ENCODE peak calls at places on chromosomes 16 and 17, in eight cellular contexts. N, M, S, E, O, J, Y and D are unnamed samples.

GRCh38 chr16:58047557-58048348 is 22.2 kb downstream of the MMP15 start:
- DNase-seq in E (no peak), J (no peak), N (peak), Y (no peak), M (no peak), S (no peak), O (no peak), D (no peak)

GRCh38 chr17:66654341-66654740 is 180.6 kb upstream of the CACNG5 start:
- DNase-seq in Y (peak), O (peak), E (no peak), S (no peak), M (peak), N (no peak), J (peak), D (no peak)

GRCh38 chr17:61593404-61593803 is 2.4 kb upstream of the NACA2 start:
- DNase-seq in O (no peak), S (no peak), J (no peak), E (no peak), M (no peak), N (no peak), Y (no peak), D (no peak)

GRCh38 chr17:9204026-9204425 is 182.7 kb downstream of the NTN1 start:
- DNase-seq in Y (no peak), O (no peak), N (no peak), E (no peak), S (no peak), J (no peak), M (no peak), D (no peak)

GRCh38 chr17:42843358-42843934 is 934 bp upstream of the AOC2 start:
- DNase-seq in Y (peak), J (peak), N (no peak), M (peak), S (no peak), O (peak), E (no peak), D (peak)

GRCh38 chr17:8121531-8122390 is 2.1 kb downstream of the HES7 start:
- DNase-seq in J (peak), Y (no peak), E (peak), M (peak), O (peak), S (peak), N (no peak), D (peak)

GRCh38 chr17:57115916-57116315 is 30.9 kb downstream of the AKAP1 start:
- DNase-seq in S (no peak), Y (no peak), N (no peak), J (no peak), M (no peak), O (no peak), E (no peak), D (no peak)

GRCh38 chr16:5228369-5228768 is 130.8 kb upstream of the EEF2KMT start:
- DNase-seq in N (no peak), Y (no peak), J (no peak), M (no peak), O (no peak), S (peak), E (no peak), D (no peak)

GRCh38 chr17:67879662-67880061 is 54.4 kb downstream of the BPTF start:
- DNase-seq in N (no peak), M (no peak), O (peak), S (no peak), J (no peak), Y (no peak), E (no peak), D (no peak)

GRCh38 chr17:40090234-40091111 is 9.9 kb downstream of the NR1D1 start:
- DNase-seq in O (no peak), S (peak), Y (no peak), N (no peak), J (no peak), E (no peak), M (no peak), D (no peak)

GRCh38 chr16:64172191-64172590 is 949.7 kb downstream of the CDH11 start:
- DNase-seq in S (no peak), Y (no peak), N (no peak), M (no peak), O (no peak), E (no peak), J (no peak), D (no peak)

GRCh38 chr16:84467709-84468108 is 36.8 kb downstream of the MEAK7 start:
- DNase-seq in E (no peak), M (no peak), O (no peak), Y (no peak), J (no peak), S (no peak), N (no peak), D (no peak)

GRCh38 chr17:80909635-80910034 is 82.0 kb upstream of the CHMP6 start:
- DNase-seq in O (no peak), M (no peak), S (no peak), J (no peak), E (no peak), N (no peak), Y (no peak), D (no peak)

GRCh38 chr16:79792952-79793351 is 192.4 kb upstream of the MAF start:
- DNase-seq in E (no peak), M (no peak), J (no peak), O (no peak), S (no peak), Y (no peak), N (no peak), D (peak)

GRCh38 chr17:38447502-38448095 is 19.3 kb downstream of the ARHGAP23 start:
- DNase-seq in O (no peak), J (no peak), Y (no peak), M (no peak), S (no peak), N (no peak), E (no peak), D (no peak)

GRCh38 chr17:59366773-59367656 is 35.6 kb downstream of the YPEL2 start:
- DNase-seq in Y (no peak), J (no peak), M (peak), O (no peak), S (peak), N (no peak), E (no peak), D (peak)

GRCh38 chr16:54657058-54657708 is 273.5 kb upstream of the IRX5 start:
- DNase-seq in S (no peak), J (no peak), O (peak), M (no peak), E (no peak), N (no peak), Y (no peak), D (peak)

GRCh38 chr17:869067-869466 is 86.9 kb downstream of the MRM3 start:
- DNase-seq in Y (no peak), J (peak), N (peak), E (peak), S (peak), M (peak), O (no peak), D (no peak)

GRCh38 chr17:58621174-58621573 is 70.7 kb downstream of the TEX14 start:
- DNase-seq in Y (no peak), E (no peak), S (no peak), J (no peak), N (no peak), O (no peak), M (no peak), D (no peak)

GRCh38 chr17:17672453-17673368 is 8.5 kb upstream of the RAI1 start:
- DNase-seq in Y (no peak), M (no peak), N (no peak), S (no peak), O (no peak), J (no peak), E (no peak), D (peak)

GRCh38 chr17:79696159-79696982 is 34.4 kb upstream of the ENPP7 start:
- DNase-seq in J (no peak), N (no peak), S (no peak), E (no peak), O (no peak), Y (no peak), M (no peak), D (no peak)

GRCh38 chr17:77404812-77405581 is 264.2 kb downstream of the SEC14L1 start:
- DNase-seq in N (no peak), O (no peak), Y (no peak), M (peak), E (no peak), S (no peak), J (no peak), D (no peak)

GRCh38 chr17:77473615-77474226 is 333.0 kb downstream of the SEC14L1 start:
- DNase-seq in Y (no peak), M (no peak), J (no peak), E (no peak), N (no peak), S (no peak), O (peak), D (no peak)

GRCh38 chr17:71467719-71468118 is 653.1 kb upstream of the SOX9 start:
- DNase-seq in J (no peak), Y (no peak), O (no peak), M (no peak), N (no peak), S (no peak), E (no peak), D (no peak)

GRCh38 chr17:49146620-49147306 is 14.2 kb downstream of the B4GALNT2 start:
- DNase-seq in E (no peak), Y (peak), M (peak), J (no peak), S (no peak), O (peak), N (no peak), D (peak)

GRCh38 chr16:89860747-89861304 is 12.6 kb upstream of the TCF25 start:
- DNase-seq in E (peak), S (no peak), M (peak), N (peak), J (peak), O (peak), Y (no peak), D (peak)

GRCh38 chr16:85829266-85829665 is 29.8 kb downstream of the COX4I1 start:
- DNase-seq in N (no peak), E (no peak), O (no peak), Y (no peak), J (no peak), S (no peak), M (no peak), D (no peak)

GRCh38 chr16:88686439-88687253 is at the start of gene SNAI3:
- DNase-seq in J (peak), S (no peak), Y (no peak), N (peak), E (peak), M (peak), O (peak), D (peak)

GRCh38 chr16:84800118-84800517 is 19.7 kb upstream of the CRISPLD2 start:
- DNase-seq in E (no peak), M (no peak), N (no peak), O (peak), S (no peak), Y (no peak), J (no peak), D (no peak)

GRCh38 chr17:4806420-4806769 is 557 bp upstream of the PLD2 start:
- DNase-seq in J (no peak), E (no peak), Y (no peak), N (no peak), S (no peak), O (peak), M (no peak), D (peak)

GRCh38 chr17:34000639-34001038 is 254.4 kb upstream of the CCL2 start:
- DNase-seq in M (no peak), J (no peak), E (no peak), O (no peak), S (no peak), Y (no peak), N (no peak), D (no peak)

GRCh38 chr17:66727634-66728570 is 107.0 kb upstream of the CACNG5 start:
- DNase-seq in N (no peak), M (peak), J (peak), Y (no peak), E (peak), S (peak), O (peak), D (peak)

GRCh38 chr17:7132511-7133094 is 18.0 kb upstream of the ASGR2 start:
- DNase-seq in E (no peak), Y (no peak), N (no peak), S (no peak), M (no peak), J (no peak), O (peak), D (no peak)

GRCh38 chr17:50767030-50767429 is 288 bp downstream of the ANKRD40CL start:
- DNase-seq in S (no peak), J (no peak), Y (no peak), N (no peak), E (no peak), M (no peak), O (no peak), D (no peak)

GRCh38 chr16:27339180-27339579 is 25.4 kb downstream of the IL4R start:
- DNase-seq in M (no peak), S (no peak), O (no peak), J (no peak), E (no peak), N (no peak), Y (no peak), D (no peak)

GRCh38 chr16:80687606-80688005 is 116.8 kb downstream of the CDYL2 start:
- DNase-seq in E (no peak), N (no peak), S (no peak), Y (no peak), J (no peak), O (no peak), M (peak), D (no peak)

GRCh38 chr17:4485676-4486646 is 12.7 kb upstream of the SPNS2 start:
- DNase-seq in J (no peak), N (no peak), E (no peak), Y (no peak), O (no peak), M (no peak), S (no peak), D (no peak)

GRCh38 chr17:978110-979093 is 1.2 kb downstream of the NXN start:
- DNase-seq in O (no peak), Y (no peak), S (peak), N (peak), M (peak), E (peak), J (no peak), D (peak)

GRCh38 chr17:70767102-70767701 is 597.9 kb downstream of the KCNJ2 start:
- DNase-seq in N (no peak), E (no peak), Y (peak), O (peak), J (no peak), S (no peak), M (peak), D (no peak)

GRCh38 chr17:82930924-82931695 is 91.3 kb upstream of the ZNF750 start:
- DNase-seq in E (no peak), J (no peak), Y (no peak), S (peak), M (no peak), N (no peak), O (no peak), D (no peak)

GRCh38 chr17:82933006-82933310 is 93.1 kb upstream of the ZNF750 start:
- DNase-seq in S (peak), J (no peak), O (no peak), M (no peak), Y (no peak), E (no peak), N (no peak), D (no peak)

GRCh38 chr17:82931696-82932060 is 91.9 kb upstream of the ZNF750 start:
- DNase-seq in E (peak), M (peak), J (peak), O (peak), Y (peak), S (peak), N (no peak), D (no peak)

GRCh38 chr17:82933911-82934310 is 94.1 kb upstream of the ZNF750 start:
- DNase-seq in J (no peak), E (no peak), Y (no peak), O (no peak), N (peak), S (peak), M (no peak), D (no peak)

GRCh38 chr17:82932146-82933005 is 92.6 kb upstream of the ZNF750 start:
- DNase-seq in E (no peak), Y (peak), M (peak), J (no peak), S (peak), O (no peak), N (no peak), D (no peak)
- H3K27ac ChIP-seq in E (no peak), Y (peak), M (peak), J (peak), S (peak), O (peak), N (no peak), D (no peak)

GRCh38 chr17:18910881-18911280 is 41.1 kb upstream of the SLC5A10 start:
- DNase-seq in Y (no peak), N (no peak), S (no peak), O (no peak), E (no peak), M (no peak), J (no peak), D (no peak)
- H3K4me3 ChIP-seq in Y (no peak), N (no peak), S (no peak), O (no peak), E (no peak), M (no peak), J (no peak), D (no peak)

DNA sequence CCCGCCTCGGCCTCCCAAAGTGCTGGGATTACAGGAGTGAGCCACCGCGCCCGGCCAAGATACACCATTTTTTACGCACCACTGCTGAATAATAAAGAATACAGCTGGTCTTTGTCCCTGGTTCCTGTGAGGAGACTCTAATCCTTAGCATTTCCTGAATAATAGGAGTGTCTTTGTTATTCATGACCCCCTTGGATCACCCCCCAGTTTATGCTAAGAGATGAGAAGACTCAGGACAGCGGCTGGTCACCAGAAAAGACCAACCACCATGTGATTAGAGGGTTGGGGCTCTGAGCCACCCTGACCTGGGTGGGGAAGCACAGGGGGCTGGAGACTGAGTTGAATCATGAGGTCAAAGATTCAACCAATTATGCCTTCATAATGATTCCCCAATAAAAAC is 17.3 kb downstream of the PHLPP2 start:
- DNase-seq in O (peak), Y (no peak), J (no peak), M (no peak), N (no peak), E (no peak), S (no peak), D (no peak)
- H3K27ac ChIP-seq in O (no peak), Y (no peak), J (no peak), M (no peak), N (no peak), E (no peak), S (no peak), D (no peak)

DNA sequence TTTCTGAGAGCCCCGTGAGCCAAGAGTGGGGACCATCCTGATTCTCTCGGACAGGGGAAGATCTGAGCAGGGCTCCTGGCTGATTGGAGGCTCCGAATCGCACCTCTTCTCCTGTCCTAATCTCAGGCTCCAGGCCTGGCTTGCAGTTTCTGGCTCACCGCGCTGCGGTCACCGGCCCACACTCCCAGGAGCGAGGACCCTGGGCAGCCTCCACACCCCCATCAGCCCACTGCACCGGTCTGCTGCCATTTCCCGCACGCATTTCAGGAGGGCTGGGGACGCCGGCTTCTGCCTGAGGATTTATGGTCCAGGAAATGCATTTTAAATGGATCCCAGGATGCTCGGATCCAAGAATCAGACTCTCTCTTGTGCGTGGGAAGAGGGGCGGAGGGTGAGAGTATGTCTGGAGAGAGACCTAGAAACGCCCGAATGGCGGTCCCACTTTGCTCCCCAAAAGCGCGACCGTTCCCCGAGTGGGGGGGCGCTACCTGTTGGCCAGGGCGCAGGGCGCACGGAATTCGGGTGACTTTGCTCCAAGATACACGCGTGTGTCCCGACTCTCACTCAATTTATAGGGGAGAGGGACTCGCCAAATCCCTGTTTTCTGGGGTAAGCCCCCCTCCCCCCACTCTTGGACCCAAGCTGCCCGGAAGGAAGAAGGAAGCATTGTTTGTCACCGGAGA is 845 bp upstream of the JPH3 start:
- DNase-seq in M (no peak), E (no peak), Y (no peak), O (no peak), N (no peak), J (no peak), S (no peak), D (no peak)
- H3K4me3 ChIP-seq in M (no peak), E (no peak), Y (no peak), O (peak), N (peak), J (no peak), S (no peak), D (no peak)

GRCh38 chr16:16022683-16023064 is 73.3 kb downstream of the ABCC1 start:
- DNase-seq in E (no peak), J (no peak), S (no peak), Y (no peak), N (no peak), O (no peak), M (no peak), D (no peak)
- H3K27ac ChIP-seq in E (peak), J (peak), S (peak), Y (peak), N (peak), O (no peak), M (peak), D (peak)